ENCODE peak calls at places on chromosome 11, in ten cellular contexts. B is PC-3, H is NCI-H446, W is spleen, N is 8988T, O is AG09309, C is astrocyte of the cerebellum, G is NCI-H1436, Z is WTC11, I is ovary. Q is an unnamed sample.

GRCh38 chr11:46672381-46672839 is 28.0 kb downstream of the ARHGAP1 start:
- DNase-seq in B (no peak), H (no peak), W (no peak), N (no peak), O (no peak), C (no peak), G (no peak), Z (no peak), I (no peak), Q (peak; percentile 71)

GRCh38 chr11:17012712-17013547 is 1.3 kb downstream of the PLEKHA7 start:
- DNase-seq in B (peak; percentile 94), H (no peak), W (peak; percentile 73), N (peak; percentile 29), O (peak; percentile 10), C (peak; percentile 13), G (no peak), Z (peak; percentile 66), I (peak; percentile 58), Q (no peak)

GRCh38 chr11:110311783-110312578 is 15.6 kb upstream of the RDX start:
- DNase-seq in B (peak; percentile 63), H (no peak), W (no peak), N (no peak), O (no peak), C (no peak), G (no peak), Z (no peak), I (no peak), Q (no peak)

GRCh38 chr11:44007746-44008501 is 39.9 kb upstream of the ACCSL start:
- DNase-seq in B (peak; percentile 41), H (no peak), W (no peak), N (no peak), O (no peak), C (no peak), G (no peak), Z (no peak), I (peak; percentile 4), Q (peak; percentile 59)

GRCh38 chr11:95556342-95557151 is 233.0 kb downstream of the FAM76B start:
- DNase-seq in B (no peak), H (no peak), W (no peak), N (no peak), O (peak; percentile 66), C (peak; percentile 51), G (no peak), Z (no peak), I (no peak), Q (no peak)

GRCh38 chr11:11173316-11174025 is 179.6 kb downstream of the CSNK2A3 start:
- DNase-seq in B (peak; percentile 6), H (no peak), W (no peak), N (no peak), O (no peak), C (no peak), G (no peak), Z (no peak), I (no peak), Q (no peak)

GRCh38 chr11:124648610-124649009 is 24.9 kb downstream of the SIAE start:
- DNase-seq in B (no peak), H (no peak), W (no peak), N (no peak), O (no peak), C (no peak), G (no peak), Z (no peak), I (no peak), Q (no peak)

GRCh38 chr11:95182397-95182796 is 48.6 kb downstream of the SESN3 start:
- DNase-seq in B (no peak), H (no peak), W (no peak), N (no peak), O (no peak), C (no peak), G (no peak), Z (no peak), I (no peak), Q (no peak)

GRCh38 chr11:21806982-21807749 is 385.7 kb upstream of the ANO5 start:
- DNase-seq in B (no peak), H (no peak), W (no peak), N (no peak), O (no peak), C (no peak), G (no peak), Z (no peak), I (no peak), Q (no peak)

GRCh38 chr11:81959341-81959740 is 774.3 kb downstream of the FAM181B start:
- DNase-seq in B (no peak), H (no peak), W (no peak), N (no peak), O (no peak), C (no peak), G (no peak), Z (peak; percentile 28), I (no peak), Q (no peak)

GRCh38 chr11:95512682-95513081 is 276.9 kb downstream of the FAM76B start:
- DNase-seq in B (peak; percentile 63), H (peak; percentile 75), W (no peak), N (no peak), O (peak; percentile 69), C (peak; percentile 65), G (no peak), Z (no peak), I (peak; percentile 84), Q (peak; percentile 81)